ENCODE peak calls at places on chromosome 19, in four cellular contexts. One of them, this sample, is unnamed.

GRCh38 chr19:32811151-32811550 is 58.4 kb downstream of the SLC7A9 start:
- ATAC-seq in psoas muscle: no peak
- ATAC-seq in left cardiac atrium: no peak
- ATAC-seq in stimulated activated naive B cell treated with anti-CD40 and anti-IgM and Interleukin-4, amounts not matched to agents 10 μg/mL and 1 μg/mL and 100 μg/mL, for 72 hours: no peak
- ATAC-seq in this sample: no peak

GRCh38 chr19:39752390-39752789 is 14.6 kb upstream of the CLC start:
- ATAC-seq in psoas muscle: no peak
- ATAC-seq in stimulated activated naive B cell treated with anti-CD40 and anti-IgM and Interleukin-4, amounts not matched to agents 10 μg/mL and 1 μg/mL and 100 μg/mL, for 72 hours: no peak
- ATAC-seq in left cardiac atrium: no peak
- ATAC-seq in this sample: no peak

GRCh38 chr19:41296323-41296935 is 13.5 kb upstream of the CCDC97 start:
- ATAC-seq in psoas muscle: no peak
- ATAC-seq in stimulated activated naive B cell treated with anti-CD40 and anti-IgM and Interleukin-4, amounts not matched to agents 10 μg/mL and 1 μg/mL and 100 μg/mL, for 72 hours: peak
- ATAC-seq in left cardiac atrium: no peak
- ATAC-seq in this sample: no peak

GRCh38 chr19:280541-281007 is 10.6 kb downstream of the PLPP2 start:
- ATAC-seq in psoas muscle: no peak
- ATAC-seq in stimulated activated naive B cell treated with anti-CD40 and anti-IgM and Interleukin-4, amounts not matched to agents 10 μg/mL and 1 μg/mL and 100 μg/mL, for 72 hours: no peak
- ATAC-seq in left cardiac atrium: no peak
- ATAC-seq in this sample: no peak

GRCh38 chr19:19477705-19478383 is 37.5 kb downstream of the TSSK6 start:
- ATAC-seq in stimulated activated naive B cell treated with anti-CD40 and anti-IgM and Interleukin-4, amounts not matched to agents 10 μg/mL and 1 μg/mL and 100 μg/mL, for 72 hours: no peak
- ATAC-seq in psoas muscle: no peak
- ATAC-seq in left cardiac atrium: no peak
- ATAC-seq in this sample: no peak

GRCh38 chr19:31138077-31138476 is 211.2 kb downstream of the TSHZ3 start:
- ATAC-seq in stimulated activated naive B cell treated with anti-CD40 and anti-IgM and Interleukin-4, amounts not matched to agents 10 μg/mL and 1 μg/mL and 100 μg/mL, for 72 hours: no peak
- ATAC-seq in psoas muscle: no peak
- ATAC-seq in left cardiac atrium: no peak
- ATAC-seq in this sample: no peak

GRCh38 chr19:29626386-29626785 is 20.3 kb downstream of the POP4 start:
- ATAC-seq in stimulated activated naive B cell treated with anti-CD40 and anti-IgM and Interleukin-4, amounts not matched to agents 10 μg/mL and 1 μg/mL and 100 μg/mL, for 72 hours: no peak
- ATAC-seq in left cardiac atrium: no peak
- ATAC-seq in psoas muscle: no peak
- ATAC-seq in this sample: no peak

GRCh38 chr19:49676136-49676689 is 858 bp upstream of the PRMT1 start:
- ATAC-seq in psoas muscle: peak
- ATAC-seq in stimulated activated naive B cell treated with anti-CD40 and anti-IgM and Interleukin-4, amounts not matched to agents 10 μg/mL and 1 μg/mL and 100 μg/mL, for 72 hours: peak
- ATAC-seq in left cardiac atrium: peak
- ATAC-seq in this sample: peak

GRCh38 chr19:41965127-41965526 is 6.0 kb upstream of the RABAC1 start:
- ATAC-seq in left cardiac atrium: no peak
- ATAC-seq in psoas muscle: no peak
- ATAC-seq in stimulated activated naive B cell treated with anti-CD40 and anti-IgM and Interleukin-4, amounts not matched to agents 10 μg/mL and 1 μg/mL and 100 μg/mL, for 72 hours: no peak
- ATAC-seq in this sample: no peak

GRCh38 chr19:18895038-18895827 is 725 bp downstream of the CERS1 start:
- ATAC-seq in stimulated activated naive B cell treated with anti-CD40 and anti-IgM and Interleukin-4, amounts not matched to agents 10 μg/mL and 1 μg/mL and 100 μg/mL, for 72 hours: peak
- ATAC-seq in left cardiac atrium: peak
- ATAC-seq in psoas muscle: peak
- ATAC-seq in this sample: no peak

GRCh38 chr19:35278578-35279284 is 3.6 kb upstream of the HAMP start:
- ATAC-seq in stimulated activated naive B cell treated with anti-CD40 and anti-IgM and Interleukin-4, amounts not matched to agents 10 μg/mL and 1 μg/mL and 100 μg/mL, for 72 hours: no peak
- ATAC-seq in left cardiac atrium: no peak
- ATAC-seq in psoas muscle: no peak
- ATAC-seq in this sample: no peak

GRCh38 chr19:46601318-46602224 is at the start of gene CALM3:
- ATAC-seq in stimulated activated naive B cell treated with anti-CD40 and anti-IgM and Interleukin-4, amounts not matched to agents 10 μg/mL and 1 μg/mL and 100 μg/mL, for 72 hours: no peak
- ATAC-seq in left cardiac atrium: peak
- ATAC-seq in psoas muscle: no peak
- ATAC-seq in this sample: no peak

GRCh38 chr19:3324405-3324856 is 42.0 kb upstream of the NFIC start:
- ATAC-seq in left cardiac atrium: peak
- ATAC-seq in psoas muscle: peak
- ATAC-seq in stimulated activated naive B cell treated with anti-CD40 and anti-IgM and Interleukin-4, amounts not matched to agents 10 μg/mL and 1 μg/mL and 100 μg/mL, for 72 hours: peak
- ATAC-seq in this sample: no peak

GRCh38 chr19:8489591-8490394 is 12.6 kb downstream of the PRAM1 start:
- ATAC-seq in stimulated activated naive B cell treated with anti-CD40 and anti-IgM and Interleukin-4, amounts not matched to agents 10 μg/mL and 1 μg/mL and 100 μg/mL, for 72 hours: no peak
- ATAC-seq in left cardiac atrium: no peak
- ATAC-seq in psoas muscle: no peak
- ATAC-seq in this sample: no peak

GRCh38 chr19:517721-518136 is 10.4 kb downstream of the TPGS1 start:
- ATAC-seq in left cardiac atrium: no peak
- ATAC-seq in stimulated activated naive B cell treated with anti-CD40 and anti-IgM and Interleukin-4, amounts not matched to agents 10 μg/mL and 1 μg/mL and 100 μg/mL, for 72 hours: no peak
- ATAC-seq in psoas muscle: no peak
- ATAC-seq in this sample: peak

GRCh38 chr19:45423033-45423588 is 606 bp downstream of the ERCC1 start:
- ATAC-seq in psoas muscle: no peak
- ATAC-seq in stimulated activated naive B cell treated with anti-CD40 and anti-IgM and Interleukin-4, amounts not matched to agents 10 μg/mL and 1 μg/mL and 100 μg/mL, for 72 hours: no peak
- ATAC-seq in left cardiac atrium: no peak
- ATAC-seq in this sample: no peak

GRCh38 chr19:11111771-11112144 is 22.5 kb downstream of the LDLR start:
- ATAC-seq in psoas muscle: no peak
- ATAC-seq in stimulated activated naive B cell treated with anti-CD40 and anti-IgM and Interleukin-4, amounts not matched to agents 10 μg/mL and 1 μg/mL and 100 μg/mL, for 72 hours: no peak
- ATAC-seq in left cardiac atrium: no peak
- ATAC-seq in this sample: no peak

GRCh38 chr19:53019684-53020083 is 6.0 kb downstream of the ERVV-1 start:
- ATAC-seq in left cardiac atrium: no peak
- ATAC-seq in psoas muscle: no peak
- ATAC-seq in stimulated activated naive B cell treated with anti-CD40 and anti-IgM and Interleukin-4, amounts not matched to agents 10 μg/mL and 1 μg/mL and 100 μg/mL, for 72 hours: no peak
- ATAC-seq in this sample: no peak

GRCh38 chr19:50500753-50501151 is 10.2 kb downstream of the JOSD2 start:
- ATAC-seq in psoas muscle: peak
- ATAC-seq in left cardiac atrium: peak
- ATAC-seq in stimulated activated naive B cell treated with anti-CD40 and anti-IgM and Interleukin-4, amounts not matched to agents 10 μg/mL and 1 μg/mL and 100 μg/mL, for 72 hours: peak
- ATAC-seq in this sample: peak

GRCh38 chr19:8615813-8616596 is 5.5 kb upstream of the ADAMTS10 start:
- ATAC-seq in left cardiac atrium: no peak
- ATAC-seq in psoas muscle: no peak
- ATAC-seq in stimulated activated naive B cell treated with anti-CD40 and anti-IgM and Interleukin-4, amounts not matched to agents 10 μg/mL and 1 μg/mL and 100 μg/mL, for 72 hours: peak
- ATAC-seq in this sample: no peak

GRCh38 chr19:35851213-35852028 is 883 bp downstream of the NPHS1 start:
- ATAC-seq in left cardiac atrium: no peak
- ATAC-seq in stimulated activated naive B cell treated with anti-CD40 and anti-IgM and Interleukin-4, amounts not matched to agents 10 μg/mL and 1 μg/mL and 100 μg/mL, for 72 hours: no peak
- ATAC-seq in psoas muscle: no peak
- ATAC-seq in this sample: no peak

GRCh38 chr19:412356-413355 is 3.7 kb upstream of the C2CD4C start:
- ATAC-seq in psoas muscle: no peak
- ATAC-seq in left cardiac atrium: no peak
- ATAC-seq in stimulated activated naive B cell treated with anti-CD40 and anti-IgM and Interleukin-4, amounts not matched to agents 10 μg/mL and 1 μg/mL and 100 μg/mL, for 72 hours: no peak
- ATAC-seq in this sample: no peak

GRCh38 chr19:57570707-57571106 is 8.0 kb downstream of the ZNF416 start:
- ATAC-seq in left cardiac atrium: no peak
- ATAC-seq in stimulated activated naive B cell treated with anti-CD40 and anti-IgM and Interleukin-4, amounts not matched to agents 10 μg/mL and 1 μg/mL and 100 μg/mL, for 72 hours: no peak
- ATAC-seq in psoas muscle: no peak
- ATAC-seq in this sample: no peak

This sample was measured in stimulated activated memory B cell treated with anti-CD40 and anti-IgM and Interleukin-4, amounts not matched to agents 10 μg/mL and 1 μg/mL and 100 μg/mL, for 72 hours.